ENCODE peak calls at places on chromosomes 13 and 19, in eight cellular contexts. I is tibial nerve, Z is neural crest cell, D is transverse colon, O is lower lobe of right lung, J is progenitor cell of endocrine pancreas, S is HL-60, A is lung. B is an unnamed sample.

GRCh38 chr19:48997972-48998371 is 4.3 kb downstream of the RUVBL2 start:
- DNase-seq in Z (peak), J (peak), O (peak), A (no peak), D (peak), I (no peak), S (peak), B (no peak)

GRCh38 chr13:78657699-78658629 is 991 bp downstream of the OBI1 start:
- DNase-seq in A (no peak), O (no peak), I (no peak), D (no peak), S (no peak), J (no peak), Z (no peak), B (no peak)

GRCh38 chr19:2796659-2797266 is 11.5 kb downstream of the THOP1 start:
- DNase-seq in J (no peak), D (no peak), O (no peak), A (no peak), Z (no peak), I (no peak), S (no peak), B (no peak)

GRCh38 chr19:55477905-55478304 is 1.5 kb downstream of the ZNF628 start:
- DNase-seq in S (no peak), Z (no peak), O (no peak), D (no peak), I (no peak), J (no peak), A (no peak), B (no peak)

GRCh38 chr13:29386246-29386645 is 209.2 kb downstream of the SLC7A1 start:
- DNase-seq in Z (no peak), S (no peak), D (no peak), A (no peak), I (no peak), J (no peak), O (no peak), B (no peak)

GRCh38 chr19:47714339-47714738 is 1.1 kb downstream of the EHD2 start:
- DNase-seq in D (no peak), O (no peak), A (no peak), I (no peak), J (no peak), S (no peak), Z (no peak), B (no peak)

GRCh38 chr19:7494416-7495098 is 5.7 kb upstream of the PEX11G start:
- DNase-seq in I (peak), Z (peak), S (no peak), A (no peak), D (no peak), O (no peak), J (no peak), B (peak)

GRCh38 chr13:107808388-107808787 is 406.9 kb downstream of the LIG4 start:
- DNase-seq in I (no peak), O (no peak), Z (no peak), J (no peak), D (no peak), S (no peak), A (no peak), B (no peak)

GRCh38 chr19:17658666-17659065 is 29.5 kb downstream of the UNC13A start:
- DNase-seq in S (no peak), O (no peak), I (peak), A (no peak), Z (no peak), J (no peak), D (no peak), B (no peak)

GRCh38 chr19:16571283-16571682 is 932 bp downstream of the SLC35E1 start:
- DNase-seq in J (no peak), I (no peak), O (peak), Z (no peak), S (peak), D (no peak), A (no peak), B (no peak)

GRCh38 chr19:49827034-49827433 is 8.9 kb downstream of the MED25 start:
- DNase-seq in S (no peak), J (no peak), A (no peak), D (no peak), Z (no peak), I (no peak), O (no peak), B (no peak)

GRCh38 chr19:43759515-43759914 is 4.8 kb upstream of the SMG9 start:
- DNase-seq in A (no peak), S (no peak), J (no peak), O (no peak), Z (no peak), D (no peak), I (no peak), B (no peak)

DNA sequence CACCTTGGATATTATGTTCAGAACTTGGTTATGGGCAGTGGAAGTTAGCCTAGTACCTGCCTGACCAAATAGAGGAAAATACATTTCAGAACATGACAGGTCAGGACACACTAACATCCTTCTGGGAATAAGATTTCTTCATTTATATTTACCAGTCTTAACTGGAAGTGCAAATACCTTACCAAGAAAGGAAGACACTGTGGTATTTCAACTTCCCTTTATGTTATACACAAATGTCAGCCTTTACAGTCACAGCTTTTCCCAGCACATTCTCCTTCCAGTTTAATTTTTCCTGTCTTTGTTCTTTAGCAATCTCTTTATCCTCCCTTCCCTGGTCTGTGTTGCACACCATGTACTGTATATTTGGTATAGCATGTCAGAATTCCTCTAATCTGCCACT is 124.1 kb upstream of the STARD13 start:
- DNase-seq in A (no peak), O (no peak), J (no peak), Z (no peak), D (no peak), S (no peak), I (no peak), B (no peak)
- TF ChIP-seq CTCF in A (no peak), O (no peak), J (no peak), Z (no peak), D (no peak), S (no peak), I (no peak), B (no peak)

DNA sequence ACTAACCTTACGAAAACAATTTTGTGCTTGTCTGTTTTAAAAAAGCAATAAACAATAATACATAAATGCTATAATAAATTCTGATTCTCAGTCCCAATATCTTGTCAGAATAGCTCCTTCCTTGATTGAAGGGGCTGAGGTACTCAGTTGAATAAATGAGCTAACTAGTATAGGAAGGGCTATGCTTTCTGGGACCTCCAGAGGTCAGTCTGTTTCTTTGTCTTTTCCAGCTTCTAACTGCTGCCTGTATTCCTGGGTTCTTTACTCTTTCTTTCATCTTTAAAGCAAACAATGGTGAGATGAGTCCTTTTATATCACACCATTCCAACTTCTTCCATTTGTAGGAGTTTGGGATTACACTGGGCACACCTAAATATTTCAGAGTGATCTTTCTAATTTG is 1297.0 kb upstream of the ATXN8OS start:
- DNase-seq in D (no peak), O (no peak), Z (no peak), S (no peak), I (no peak), A (no peak), J (no peak), B (no peak)
- TF ChIP-seq CTCF in D (no peak), O (no peak), Z (peak), S (no peak), I (no peak), A (no peak), J (peak), B (no peak)

GRCh38 chr19:35621708-35622107 is 7.1 kb upstream of the RBM42 start:
- DNase-seq in D (no peak), A (no peak), I (no peak), O (no peak), J (no peak), S (no peak), Z (no peak), B (no peak)

GRCh38 chr19:35619290-35619923 is 6.9 kb downstream of the HAUS5 start:
- DNase-seq in J (no peak), S (no peak), O (no peak), Z (no peak), D (no peak), A (no peak), I (no peak), B (no peak)

GRCh38 chr19:35615036-35615435 is 2.5 kb downstream of the HAUS5 start:
- DNase-seq in J (no peak), D (no peak), I (no peak), Z (no peak), S (no peak), A (no peak), O (no peak), B (no peak)

GRCh38 chr19:35620001-35620400 is 7.5 kb downstream of the HAUS5 start:
- DNase-seq in I (no peak), S (no peak), A (no peak), Z (no peak), J (no peak), O (no peak), D (no peak), B (no peak)

GRCh38 chr19:35618857-35619256 is 6.3 kb downstream of the HAUS5 start:
- DNase-seq in S (no peak), O (no peak), A (no peak), D (no peak), Z (no peak), J (no peak), I (no peak), B (no peak)
- TF ChIP-seq CTCF in S (no peak), O (no peak), A (no peak), D (no peak), Z (no peak), J (no peak), I (no peak), B (no peak)

GRCh38 chr19:18893573-18894253 is 2.2 kb downstream of the CERS1 start:
- DNase-seq in D (no peak), Z (no peak), A (no peak), O (no peak), I (no peak), J (no peak), S (no peak), B (no peak)

GRCh38 chr19:18894254-18895037 is 1.5 kb downstream of the CERS1 start:
- DNase-seq in I (no peak), J (no peak), D (no peak), S (no peak), O (no peak), Z (peak), A (no peak), B (peak)

GRCh38 chr19:18895828-18896341 is at the start of gene CERS1:
- DNase-seq in A (no peak), J (no peak), I (no peak), D (no peak), S (no peak), Z (peak), O (no peak), B (no peak)

GRCh38 chr19:18896421-18896841 is 473 bp upstream of the CERS1 start:
- DNase-seq in D (no peak), O (no peak), J (no peak), I (no peak), S (peak), A (no peak), Z (no peak), B (peak)

GRCh38 chr19:18895038-18895827 is 725 bp downstream of the CERS1 start:
- DNase-seq in S (peak), O (no peak), D (peak), A (no peak), Z (peak), J (peak), I (peak), B (peak)
- TF ChIP-seq CTCF in S (peak), O (peak), D (no peak), A (no peak), Z (peak), J (peak), I (peak), B (peak)

DNA sequence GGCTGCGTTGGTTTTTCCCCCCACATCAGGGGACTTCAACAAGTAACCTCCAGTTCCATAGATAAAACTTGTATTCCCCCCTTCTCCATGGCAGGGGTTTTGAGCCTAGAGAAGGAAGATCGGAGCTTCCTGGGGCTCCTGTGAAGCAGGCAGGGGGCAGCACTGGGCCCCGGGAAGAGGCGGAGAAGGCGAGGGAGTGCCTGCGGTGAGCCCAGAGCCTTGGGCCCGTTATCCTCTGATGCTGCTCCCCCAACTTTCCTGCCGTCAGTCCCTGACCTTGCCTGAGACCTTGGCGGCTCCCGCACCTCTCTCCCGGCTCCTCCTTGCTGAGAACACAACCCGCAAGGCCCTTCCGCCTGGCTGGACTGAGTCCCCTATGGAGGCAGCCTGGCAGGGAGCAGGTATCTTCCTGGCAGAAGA is 2.5 kb downstream of the LIPE start:
- DNase-seq in I (no peak), J (no peak), D (no peak), A (no peak), O (no peak), S (no peak), Z (no peak), B (no peak)
- TF ChIP-seq CTCF in I (no peak), J (peak), D (no peak), A (no peak), O (no peak), S (no peak), Z (peak), B (no peak)

GRCh38 chr19:4345656-4346383 is 2.5 kb downstream of the MPND start:
- DNase-seq in O (no peak), S (no peak), I (no peak), J (no peak), Z (no peak), D (no peak), A (no peak), B (no peak)
- TF ChIP-seq CTCF in O (no peak), S (no peak), I (no peak), J (no peak), Z (no peak), D (no peak), A (no peak), B (no peak)

DNA sequence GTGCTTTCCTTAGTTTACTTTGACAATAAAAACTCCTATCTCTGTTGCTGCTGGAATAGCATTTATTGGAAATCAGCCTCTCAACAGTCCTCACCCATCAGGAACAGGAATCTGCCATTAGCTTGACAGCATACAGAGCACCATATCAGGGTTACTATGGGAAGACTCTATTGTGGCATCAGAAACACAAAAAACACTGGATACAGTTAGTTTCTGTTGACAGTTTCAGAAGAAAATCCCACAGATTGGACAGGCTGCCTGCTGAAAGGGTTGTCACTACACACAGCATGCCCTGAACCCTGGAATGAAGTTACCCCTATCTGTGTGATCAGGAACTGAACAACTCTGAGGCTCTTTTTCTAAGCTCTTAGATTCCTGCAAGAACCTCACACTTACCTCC is 172.7 kb downstream of the ENOX1 start:
- DNase-seq in O (no peak), S (no peak), A (no peak), Z (no peak), D (no peak), I (no peak), J (no peak), B (no peak)
- TF ChIP-seq CTCF in O (no peak), S (no peak), A (no peak), Z (no peak), D (no peak), I (no peak), J (no peak), B (no peak)

GRCh38 chr13:98755729-98756128 is 3.3 kb upstream of the SLC15A1 start:
- DNase-seq in A (no peak), O (no peak), S (no peak), D (no peak), Z (no peak), J (no peak), I (no peak), B (no peak)

GRCh38 chr13:98766716-98767115 is 14.2 kb upstream of the SLC15A1 start:
- DNase-seq in O (no peak), J (no peak), S (no peak), I (no peak), Z (no peak), A (no peak), D (no peak), B (no peak)

GRCh38 chr13:98766120-98766519 is 13.6 kb upstream of the SLC15A1 start:
- DNase-seq in I (no peak), J (no peak), Z (no peak), A (no peak), S (no peak), D (no peak), O (no peak), B (no peak)

GRCh38 chr13:98761979-98762616 is 9.6 kb upstream of the SLC15A1 start:
- DNase-seq in A (no peak), O (no peak), I (no peak), D (no peak), S (no peak), Z (no peak), J (no peak), B (no peak)

DNA sequence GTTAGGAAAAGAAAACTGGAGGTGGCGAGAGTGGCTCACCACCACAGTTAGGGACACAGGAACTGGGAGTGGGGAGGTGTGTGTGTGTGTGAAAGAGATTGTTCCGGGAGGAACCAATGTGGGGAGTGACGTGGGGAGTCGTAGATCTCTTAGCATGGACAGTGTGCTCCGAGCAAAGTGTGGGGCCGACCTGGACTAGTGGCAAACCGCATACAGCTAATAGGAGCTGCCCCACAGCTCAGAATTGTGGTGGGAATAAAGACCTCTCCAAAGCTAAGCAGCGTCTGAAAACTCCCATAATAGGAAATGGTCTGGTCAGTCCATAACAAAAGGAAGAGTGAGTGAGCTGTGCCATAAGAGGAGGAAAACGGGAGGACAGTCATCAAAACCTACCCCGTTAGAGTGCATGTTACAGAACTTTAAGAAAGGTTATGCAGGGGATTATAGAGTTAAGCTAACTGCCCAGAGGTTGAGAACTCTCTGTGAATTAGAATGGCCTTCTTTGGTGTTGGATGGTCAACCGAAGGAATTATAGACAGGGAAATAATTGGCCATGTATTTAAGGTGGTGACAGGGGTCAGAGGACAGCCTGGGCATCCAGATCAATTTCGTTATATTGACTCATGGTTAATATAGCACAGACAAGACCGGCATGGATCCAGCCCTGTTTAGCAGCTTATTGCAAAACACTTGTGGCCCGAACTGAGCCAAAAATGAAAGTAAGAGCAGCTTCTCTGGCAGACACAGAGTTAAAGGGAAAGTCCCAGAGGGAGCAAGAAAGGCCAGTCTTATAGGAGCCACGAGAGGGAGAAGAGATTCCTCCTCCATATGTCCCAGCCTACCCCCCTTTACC is 8.9 kb upstream of the SLC15A1 start:
- DNase-seq in J (no peak), O (no peak), D (no peak), Z (no peak), A (no peak), S (no peak), I (no peak), B (no peak)
- TF ChIP-seq CTCF in J (no peak), O (no peak), D (no peak), Z (no peak), A (no peak), S (no peak), I (no peak), B (no peak)